ENCODE peak calls at places on chromosomes 13 and 19, in eight cellular contexts. Q is neural progenitor cell, Z is IMR-90, P is HCT116, B is PC-3, S is hepatocyte, N is H9, K is neuronal stem cell. E is an unnamed sample.

GRCh38 chr19:1884719-1885334 is 469 bp downstream of the ABHD17A start:
- DNase-seq in S (no peak), P (no peak), K (no peak), Z (no peak), B (no peak), Q (peak; percentile 39), N (peak; percentile 30), E (no peak)

GRCh38 chr13:98129059-98129741 is 13.7 kb upstream of the FARP1 start:
- DNase-seq in K (no peak), N (peak; percentile 8), Z (peak; percentile 77), P (no peak), B (peak; percentile 35), S (no peak), Q (no peak), E (peak; percentile 46)

GRCh38 chr13:51912091-51912490 is 50.3 kb downstream of the CCDC70 start:
- DNase-seq in Q (no peak), P (no peak), N (peak; percentile 26), K (no peak), S (no peak), Z (no peak), B (peak; percentile 52), E (peak; percentile 3)

GRCh38 chr13:95704510-95704909 is 27.6 kb downstream of the DNAJC3 start:
- DNase-seq in Q (no peak), K (no peak), B (peak; percentile 29), P (no peak), S (no peak), Z (no peak), N (no peak), E (no peak)

GRCh38 chr13:72342364-72342763 is 385.1 kb downstream of the MZT1 start:
- DNase-seq in Q (no peak), P (no peak), S (no peak), Z (no peak), N (no peak), B (no peak), K (no peak), E (no peak)

GRCh38 chr19:37778613-37779138 is 710 bp downstream of the ZNF573 start:
- DNase-seq in P (no peak), Q (peak; percentile 1), B (no peak), S (peak; percentile 46), N (no peak), Z (peak; percentile 0), K (peak; percentile 1), E (peak; percentile 9)

GRCh38 chr13:112822851-112823250 is 133.0 kb downstream of the ATP11A start:
- DNase-seq in K (no peak), S (no peak), B (no peak), Z (no peak), P (no peak), Q (no peak), N (no peak), E (no peak)

GRCh38 chr13:46342538-46342937 is 44.5 kb downstream of the RUBCNL start:
- DNase-seq in Q (no peak), N (no peak), Z (no peak), S (no peak), P (no peak), K (no peak), B (no peak), E (no peak)

GRCh38 chr13:112690242-112690943 is 555 bp downstream of the ATP11A start:
- DNase-seq in N (peak; percentile 47), P (no peak), S (peak; percentile 63), K (no peak), Q (peak; percentile 81), B (no peak), Z (peak; percentile 44), E (peak; percentile 36)

GRCh38 chr19:41991025-41991424 is 3.0 kb downstream of the ATP1A3 start:
- DNase-seq in Z (no peak), S (no peak), Q (peak; percentile 21), B (no peak), N (no peak), K (no peak), P (no peak), E (no peak)

GRCh38 chr13:28671393-28671792 is 12.5 kb downstream of the POMP start:
- DNase-seq in S (no peak), P (no peak), Z (no peak), B (no peak), Q (no peak), N (no peak), K (no peak), E (no peak)

GRCh38 chr19:41929536-41930071 is 1.4 kb upstream of the ERFL start:
- DNase-seq in S (no peak), K (no peak), N (no peak), P (no peak), B (no peak), Z (no peak), Q (no peak), E (no peak)

GRCh38 chr19:58575183-58576041 is 2.3 kb upstream of the MZF1 start:
- DNase-seq in K (peak; percentile 91), N (peak; percentile 91), Z (peak; percentile 85), Q (peak; percentile 98), B (peak; percentile 92), S (peak; percentile 97), P (peak; percentile 79), E (peak; percentile 78)

GRCh38 chr19:6753178-6754031 is 13.8 kb downstream of the SH2D3A start:
- DNase-seq in K (peak; percentile 90), P (peak; percentile 91), B (peak; percentile 54), S (peak; percentile 94), Q (peak; percentile 97), Z (peak; percentile 15), N (peak; percentile 98), E (peak; percentile 39)

GRCh38 chr19:49875801-49876421 is 1.2 kb downstream of the AKT1S1 start:
- DNase-seq in K (peak; percentile 59), N (peak; percentile 65), S (peak; percentile 68), P (no peak), Q (peak; percentile 83), Z (peak; percentile 29), B (peak; percentile 34), E (no peak)

GRCh38 chr13:85985791-85986190 is 186.6 kb upstream of the SLITRK6 start:
- DNase-seq in S (no peak), P (no peak), Z (no peak), K (no peak), B (peak; percentile 42), N (no peak), Q (no peak), E (peak; percentile 42)

GRCh38 chr13:95023405-95023804 is 277.8 kb downstream of the ABCC4 start:
- DNase-seq in S (no peak), Z (peak; percentile 26), N (no peak), K (no peak), B (peak; percentile 77), P (no peak), Q (no peak), E (no peak)

GRCh38 chr19:8610041-8610927 is at the start of gene ADAMTS10:
- DNase-seq in P (no peak), Z (peak; percentile 43), N (peak; percentile 48), Q (peak; percentile 74), S (peak; percentile 71), B (no peak), K (no peak), E (peak; percentile 66)

GRCh38 chr13:101751488-101751887 is 299.0 kb downstream of the ITGBL1 start:
- DNase-seq in K (no peak), Q (no peak), S (peak; percentile 52), B (peak; percentile 92), Z (peak; percentile 77), N (no peak), P (no peak), E (peak; percentile 60)

GRCh38 chr13:41352935-41353801 is 42.1 kb downstream of the NAA16 start:
- DNase-seq in Z (peak; percentile 59), P (peak; percentile 62), Q (peak; percentile 37), B (peak; percentile 71), K (peak; percentile 38), N (peak; percentile 47), S (peak; percentile 51), E (peak; percentile 15)

GRCh38 chr13:106619688-106620555 is 52.0 kb upstream of the ARGLU1 start:
- DNase-seq in K (peak; percentile 30), B (peak; percentile 49), N (peak; percentile 51), Z (peak; percentile 69), S (peak; percentile 84), P (peak; percentile 44), Q (peak; percentile 79), E (peak; percentile 45)

DNA sequence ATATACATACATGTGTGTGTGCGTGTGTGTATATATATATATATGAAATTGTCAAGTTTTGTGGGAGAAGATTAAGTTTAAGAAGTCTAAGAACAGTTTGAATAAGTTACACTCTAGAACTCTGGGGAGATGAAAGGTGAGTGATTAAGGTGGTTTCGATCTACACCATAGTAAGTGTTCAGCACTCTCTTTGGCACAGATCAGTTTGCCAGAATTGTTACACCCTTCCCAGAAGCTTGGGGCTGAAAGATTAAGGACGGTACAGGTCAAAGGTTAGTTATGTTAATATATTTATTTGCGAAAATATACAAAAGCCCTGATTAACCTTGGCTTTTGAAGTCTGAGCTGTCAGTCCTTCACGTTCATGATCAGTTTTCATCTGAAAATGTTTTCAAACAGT is 309.1 kb downstream of the KLF5 start:
- DNase-seq in P (no peak), N (no peak), S (no peak), Z (no peak), Q (no peak), B (no peak), K (no peak), E (no peak)
- H3K4me2 ChIP-seq in P (no peak overlapping the region), N (no peak overlapping the region), S (no peak overlapping the region), Z (no peak overlapping the region), Q (no peak overlapping the region), B (no peak overlapping the region), K (no peak overlapping the region), E (no peak overlapping the region)

GRCh38 chr13:35393886-35394285 is 82.6 kb downstream of the MAB21L1 start:
- DNase-seq in K (no peak), N (no peak), B (no peak), S (no peak), P (no peak), Q (no peak), Z (no peak), E (no peak)
- H3K4me2 ChIP-seq in K (no peak overlapping the region), N (no peak overlapping the region), B (no peak overlapping the region), S (no peak overlapping the region), P (no peak overlapping the region), Q (no peak overlapping the region), Z (no peak overlapping the region), E (no peak overlapping the region)

DNA sequence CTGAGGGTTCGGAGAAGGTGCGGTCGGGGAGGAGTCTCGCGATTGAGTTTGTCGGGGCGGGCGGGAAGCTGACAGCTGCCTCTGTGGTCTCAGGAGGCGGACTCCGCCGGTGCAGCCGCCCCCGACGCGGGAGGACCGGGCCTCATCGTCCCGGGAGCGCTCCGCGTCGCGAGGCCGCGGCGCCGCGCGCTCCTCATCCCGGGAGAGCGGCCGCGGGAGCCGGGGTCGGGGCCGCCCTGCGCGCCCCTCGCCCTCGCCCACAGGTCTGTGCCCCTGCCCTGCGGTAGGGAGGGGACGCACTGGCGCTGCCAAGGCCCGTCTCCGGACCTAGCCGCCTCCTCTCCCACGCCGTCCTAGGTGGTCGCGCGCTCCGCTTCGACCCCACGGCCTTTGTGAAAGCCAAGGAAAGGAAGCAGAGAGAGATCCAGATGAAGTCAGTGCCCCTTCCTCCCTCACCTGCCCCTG is 6.9 kb downstream of the PGLYRP1 start:
- DNase-seq in B (no peak), N (no peak), Q (peak; percentile 68), Z (no peak), P (no peak), K (no peak), S (no peak), E (no peak)
- H3K4me2 ChIP-seq in B (peak overlapping the region; percentile 98), N (peak overlapping the region; percentile 99), Q (peak overlapping the region; percentile 90), Z (peak overlapping the region; percentile 100), P (no peak overlapping the region), K (peak overlapping the region; percentile 97), S (peak overlapping the region; percentile 98), E (peak overlapping the region; percentile 96)

DNA sequence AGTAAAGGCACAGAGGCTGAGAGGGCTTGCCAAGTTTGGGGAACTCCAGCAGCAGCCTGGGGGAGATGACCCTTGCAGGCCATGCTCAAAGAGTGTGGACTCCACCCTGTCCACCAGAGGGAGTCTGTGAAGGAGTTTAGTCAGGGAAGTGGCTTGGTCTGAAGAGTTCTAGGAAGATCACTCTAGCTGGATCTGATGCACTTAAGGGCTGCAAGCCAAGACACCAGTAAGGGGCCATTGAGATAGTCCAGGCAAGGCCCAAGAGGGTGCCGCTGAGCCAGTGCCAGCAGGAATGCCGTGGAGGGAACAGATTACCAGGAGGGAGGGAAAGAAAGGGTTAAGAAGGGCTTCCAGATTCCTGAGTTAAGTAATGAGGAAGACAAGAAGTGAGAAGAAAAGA is 68.7 kb downstream of the ZAR1L start:
- DNase-seq in B (peak; percentile 74), K (peak; percentile 60), N (peak; percentile 84), Q (peak; percentile 83), S (peak; percentile 76), Z (peak; percentile 76), P (peak; percentile 66), E (peak; percentile 53)
- H3K4me2 ChIP-seq in B (no peak overlapping the region), K (no peak overlapping the region), N (no peak overlapping the region), Q (no peak overlapping the region), S (no peak overlapping the region), Z (no peak overlapping the region), P (no peak overlapping the region), E (no peak overlapping the region)

E was measured in astrocyte.